ENCODE peak calls at places on chromosomes 1 and 21, in six cellular contexts. One of them, this sample, is unnamed.

GRCh38 chr21:36350282-36350910 is 30.4 kb downstream of the MORC3 start:
- DNase-seq in activated T-cell treated with anti-CD3 and anti-CD28 coated beads, Interleukin-2, amount 50 U/mL, for 72 hours: no peak
- DNase-seq in stimulated activated CD8-positive, alpha-beta memory T cell treated with anti-CD3 and anti-CD28 coated beads, Interleukin-7, amount 100 ng/mL, for 48 hours: no peak
- DNase-seq in cerebellar cortex: no peak
- DNase-seq in HFF-Myc: no peak
- DNase-seq in AG20443: peak
- DNase-seq in this sample: peak

GRCh38 chr1:206048582-206048981 is 4.4 kb upstream of the RHEX start:
- DNase-seq in activated T-cell treated with anti-CD3 and anti-CD28 coated beads, Interleukin-2, amount 50 U/mL, for 72 hours: no peak
- DNase-seq in stimulated activated CD8-positive, alpha-beta memory T cell treated with anti-CD3 and anti-CD28 coated beads, Interleukin-7, amount 100 ng/mL, for 48 hours: no peak
- DNase-seq in cerebellar cortex: no peak
- DNase-seq in HFF-Myc: no peak
- DNase-seq in AG20443: no peak
- DNase-seq in this sample: no peak

GRCh38 chr1:156368889-156369684 is at the start of gene RHBG:
- DNase-seq in activated T-cell treated with anti-CD3 and anti-CD28 coated beads, Interleukin-2, amount 50 U/mL, for 72 hours: no peak
- DNase-seq in stimulated activated CD8-positive, alpha-beta memory T cell treated with anti-CD3 and anti-CD28 coated beads, Interleukin-7, amount 100 ng/mL, for 48 hours: no peak
- DNase-seq in cerebellar cortex: peak
- DNase-seq in HFF-Myc: no peak
- DNase-seq in AG20443: peak
- DNase-seq in this sample: peak

GRCh38 chr21:29232601-29233541 is 65.9 kb upstream of the BACH1 start:
- DNase-seq in activated T-cell treated with anti-CD3 and anti-CD28 coated beads, Interleukin-2, amount 50 U/mL, for 72 hours: no peak
- DNase-seq in stimulated activated CD8-positive, alpha-beta memory T cell treated with anti-CD3 and anti-CD28 coated beads, Interleukin-7, amount 100 ng/mL, for 48 hours: no peak
- DNase-seq in cerebellar cortex: no peak
- DNase-seq in HFF-Myc: no peak
- DNase-seq in AG20443: peak
- DNase-seq in this sample: no peak

GRCh38 chr1:93768380-93768863 is 86.8 kb upstream of the BCAR3 start:
- DNase-seq in activated T-cell treated with anti-CD3 and anti-CD28 coated beads, Interleukin-2, amount 50 U/mL, for 72 hours: no peak
- DNase-seq in stimulated activated CD8-positive, alpha-beta memory T cell treated with anti-CD3 and anti-CD28 coated beads, Interleukin-7, amount 100 ng/mL, for 48 hours: no peak
- DNase-seq in cerebellar cortex: no peak
- DNase-seq in HFF-Myc: no peak
- DNase-seq in AG20443: no peak
- DNase-seq in this sample: no peak

GRCh38 chr1:11790880-11791715 is 14.7 kb downstream of the MTHFR start:
- DNase-seq in activated T-cell treated with anti-CD3 and anti-CD28 coated beads, Interleukin-2, amount 50 U/mL, for 72 hours: no peak
- DNase-seq in stimulated activated CD8-positive, alpha-beta memory T cell treated with anti-CD3 and anti-CD28 coated beads, Interleukin-7, amount 100 ng/mL, for 48 hours: no peak
- DNase-seq in cerebellar cortex: peak
- DNase-seq in HFF-Myc: peak
- DNase-seq in AG20443: peak
- DNase-seq in this sample: peak

GRCh38 chr1:229717774-229718173 is 91.7 kb downstream of the URB2 start:
- DNase-seq in activated T-cell treated with anti-CD3 and anti-CD28 coated beads, Interleukin-2, amount 50 U/mL, for 72 hours: no peak
- DNase-seq in stimulated activated CD8-positive, alpha-beta memory T cell treated with anti-CD3 and anti-CD28 coated beads, Interleukin-7, amount 100 ng/mL, for 48 hours: no peak
- DNase-seq in cerebellar cortex: no peak
- DNase-seq in HFF-Myc: peak
- DNase-seq in AG20443: no peak
- DNase-seq in this sample: peak

GRCh38 chr1:229070168-229070567 is 200.7 kb upstream of the RAB4A start:
- DNase-seq in activated T-cell treated with anti-CD3 and anti-CD28 coated beads, Interleukin-2, amount 50 U/mL, for 72 hours: no peak
- DNase-seq in stimulated activated CD8-positive, alpha-beta memory T cell treated with anti-CD3 and anti-CD28 coated beads, Interleukin-7, amount 100 ng/mL, for 48 hours: no peak
- DNase-seq in cerebellar cortex: peak
- DNase-seq in HFF-Myc: peak
- DNase-seq in AG20443: peak
- DNase-seq in this sample: peak

GRCh38 chr1:90351019-90351418 is 356.1 kb downstream of the ZNF326 start:
- DNase-seq in activated T-cell treated with anti-CD3 and anti-CD28 coated beads, Interleukin-2, amount 50 U/mL, for 72 hours: no peak
- DNase-seq in stimulated activated CD8-positive, alpha-beta memory T cell treated with anti-CD3 and anti-CD28 coated beads, Interleukin-7, amount 100 ng/mL, for 48 hours: no peak
- DNase-seq in cerebellar cortex: no peak
- DNase-seq in HFF-Myc: no peak
- DNase-seq in AG20443: no peak
- DNase-seq in this sample: no peak

GRCh38 chr1:63774617-63775417 is 1.0 kb downstream of the ROR1 start:
- DNase-seq in activated T-cell treated with anti-CD3 and anti-CD28 coated beads, Interleukin-2, amount 50 U/mL, for 72 hours: peak
- DNase-seq in stimulated activated CD8-positive, alpha-beta memory T cell treated with anti-CD3 and anti-CD28 coated beads, Interleukin-7, amount 100 ng/mL, for 48 hours: no peak
- DNase-seq in cerebellar cortex: peak
- DNase-seq in HFF-Myc: no peak
- DNase-seq in AG20443: peak
- DNase-seq in this sample: peak

GRCh38 chr1:119384591-119384990 is 16.0 kb downstream of the HAO2 start:
- DNase-seq in activated T-cell treated with anti-CD3 and anti-CD28 coated beads, Interleukin-2, amount 50 U/mL, for 72 hours: no peak
- DNase-seq in stimulated activated CD8-positive, alpha-beta memory T cell treated with anti-CD3 and anti-CD28 coated beads, Interleukin-7, amount 100 ng/mL, for 48 hours: no peak
- DNase-seq in cerebellar cortex: no peak
- DNase-seq in HFF-Myc: no peak
- DNase-seq in AG20443: no peak
- DNase-seq in this sample: no peak

GRCh38 chr1:2233468-2233867 is 5.3 kb downstream of the SKI start:
- DNase-seq in activated T-cell treated with anti-CD3 and anti-CD28 coated beads, Interleukin-2, amount 50 U/mL, for 72 hours: no peak
- DNase-seq in stimulated activated CD8-positive, alpha-beta memory T cell treated with anti-CD3 and anti-CD28 coated beads, Interleukin-7, amount 100 ng/mL, for 48 hours: no peak
- DNase-seq in cerebellar cortex: no peak
- DNase-seq in HFF-Myc: no peak
- DNase-seq in AG20443: no peak
- DNase-seq in this sample: no peak

GRCh38 chr21:42677339-42678117 is 24.1 kb downstream of the PDE9A start:
- DNase-seq in activated T-cell treated with anti-CD3 and anti-CD28 coated beads, Interleukin-2, amount 50 U/mL, for 72 hours: no peak
- DNase-seq in stimulated activated CD8-positive, alpha-beta memory T cell treated with anti-CD3 and anti-CD28 coated beads, Interleukin-7, amount 100 ng/mL, for 48 hours: no peak
- DNase-seq in cerebellar cortex: no peak
- DNase-seq in HFF-Myc: peak
- DNase-seq in AG20443: no peak
- DNase-seq in this sample: peak

GRCh38 chr1:186620951-186621350 is 59.3 kb downstream of the PTGS2 start:
- DNase-seq in activated T-cell treated with anti-CD3 and anti-CD28 coated beads, Interleukin-2, amount 50 U/mL, for 72 hours: peak
- DNase-seq in stimulated activated CD8-positive, alpha-beta memory T cell treated with anti-CD3 and anti-CD28 coated beads, Interleukin-7, amount 100 ng/mL, for 48 hours: no peak
- DNase-seq in cerebellar cortex: no peak
- DNase-seq in HFF-Myc: peak
- DNase-seq in AG20443: peak
- DNase-seq in this sample: no peak

GRCh38 chr1:31505884-31506497 is 70.3 kb upstream of the TINAGL1 start:
- DNase-seq in activated T-cell treated with anti-CD3 and anti-CD28 coated beads, Interleukin-2, amount 50 U/mL, for 72 hours: peak
- DNase-seq in stimulated activated CD8-positive, alpha-beta memory T cell treated with anti-CD3 and anti-CD28 coated beads, Interleukin-7, amount 100 ng/mL, for 48 hours: peak
- DNase-seq in cerebellar cortex: no peak
- DNase-seq in HFF-Myc: peak
- DNase-seq in AG20443: peak
- DNase-seq in this sample: peak

GRCh38 chr1:217747156-217747769 is 116.1 kb downstream of the SPATA17 start:
- DNase-seq in activated T-cell treated with anti-CD3 and anti-CD28 coated beads, Interleukin-2, amount 50 U/mL, for 72 hours: no peak
- DNase-seq in stimulated activated CD8-positive, alpha-beta memory T cell treated with anti-CD3 and anti-CD28 coated beads, Interleukin-7, amount 100 ng/mL, for 48 hours: no peak
- DNase-seq in cerebellar cortex: peak
- DNase-seq in HFF-Myc: peak
- DNase-seq in AG20443: peak
- DNase-seq in this sample: peak

GRCh38 chr21:38036016-38036415 is 119.8 kb upstream of the KCNJ6 start:
- DNase-seq in activated T-cell treated with anti-CD3 and anti-CD28 coated beads, Interleukin-2, amount 50 U/mL, for 72 hours: no peak
- DNase-seq in stimulated activated CD8-positive, alpha-beta memory T cell treated with anti-CD3 and anti-CD28 coated beads, Interleukin-7, amount 100 ng/mL, for 48 hours: no peak
- DNase-seq in cerebellar cortex: no peak
- DNase-seq in HFF-Myc: no peak
- DNase-seq in AG20443: no peak
- DNase-seq in this sample: no peak

GRCh38 chr1:29122987-29123870 is 474 bp downstream of the TMEM200B start:
- DNase-seq in activated T-cell treated with anti-CD3 and anti-CD28 coated beads, Interleukin-2, amount 50 U/mL, for 72 hours: peak
- DNase-seq in stimulated activated CD8-positive, alpha-beta memory T cell treated with anti-CD3 and anti-CD28 coated beads, Interleukin-7, amount 100 ng/mL, for 48 hours: no peak
- DNase-seq in cerebellar cortex: no peak
- DNase-seq in HFF-Myc: no peak
- DNase-seq in AG20443: peak
- DNase-seq in this sample: no peak

GRCh38 chr1:42952353-42953001 is 6.2 kb downstream of the SLC2A1 start:
- DNase-seq in activated T-cell treated with anti-CD3 and anti-CD28 coated beads, Interleukin-2, amount 50 U/mL, for 72 hours: no peak
- DNase-seq in stimulated activated CD8-positive, alpha-beta memory T cell treated with anti-CD3 and anti-CD28 coated beads, Interleukin-7, amount 100 ng/mL, for 48 hours: no peak
- DNase-seq in cerebellar cortex: no peak
- DNase-seq in HFF-Myc: no peak
- DNase-seq in AG20443: no peak
- DNase-seq in this sample: peak

GRCh38 chr1:19065526-19066247 is 109.2 kb upstream of the IFFO2 start:
- DNase-seq in activated T-cell treated with anti-CD3 and anti-CD28 coated beads, Interleukin-2, amount 50 U/mL, for 72 hours: no peak
- DNase-seq in stimulated activated CD8-positive, alpha-beta memory T cell treated with anti-CD3 and anti-CD28 coated beads, Interleukin-7, amount 100 ng/mL, for 48 hours: no peak
- DNase-seq in cerebellar cortex: no peak
- DNase-seq in HFF-Myc: no peak
- DNase-seq in AG20443: no peak
- DNase-seq in this sample: no peak